ENCODE peak calls at places on chromosome 11, in nine cellular contexts. L is stimulated activated CD4-positive, alpha-beta T cell treated with anti-CD3 and anti-CD28 coated beads, Interleukin-15, amount 100 ng/mL, for 1 hour; T is NCI-H460; A is renal cortical epithelial cell; B is posterior cingulate gyrus; V is activated effector memory CD4-positive, alpha-beta T cell treated with Interleukin-2 at 50 U/mL for 16 hours; C is activated CD8-positive, alpha-beta memory T cell treated with anti-CD3 and anti-CD28 coated beads for 48 hours; O is D341Med; R is stromal cell of bone marrow. K is an unnamed sample.

GRCh38 chr11:104891135-104891534 is 7.1 kb downstream of the CASP12 start:
- DNase-seq in C (no peak), T (no peak), A (no peak), V (no peak), L (no peak), B (no peak), R (no peak), O (no peak), K (no peak)

GRCh38 chr11:120547871-120548681 is 36.5 kb downstream of the GRIK4 start:
- DNase-seq in O (peak), C (no peak), A (peak), V (no peak), L (no peak), R (peak), T (no peak), B (peak), K (peak)

GRCh38 chr11:12968836-12969235 is 40.3 kb upstream of the RASSF10 start:
- DNase-seq in R (no peak), L (no peak), O (no peak), T (no peak), B (no peak), A (peak), V (no peak), C (no peak), K (no peak)

GRCh38 chr11:2093575-2094353 is 45.4 kb downstream of the IGF2 start:
- DNase-seq in V (no peak), T (no peak), B (no peak), A (no peak), C (no peak), R (peak), O (no peak), L (no peak), K (no peak)

GRCh38 chr11:60959445-60959844 is 7.5 kb upstream of the SLC15A3 start:
- DNase-seq in T (no peak), B (no peak), V (no peak), R (no peak), C (no peak), O (no peak), A (no peak), L (no peak), K (no peak)

GRCh38 chr11:119919656-119920055 is 190.7 kb upstream of the NECTIN1 start:
- DNase-seq in L (no peak), R (no peak), T (no peak), O (no peak), B (no peak), V (no peak), A (no peak), C (no peak), K (no peak)

GRCh38 chr11:1747753-1748466 is 2.5 kb downstream of the IFITM10 start:
- DNase-seq in L (no peak), A (no peak), C (no peak), R (no peak), T (no peak), V (no peak), O (peak), B (peak), K (no peak)

GRCh38 chr11:113647856-113648255 is 58.3 kb downstream of the TMPRSS5 start:
- DNase-seq in V (no peak), A (no peak), B (no peak), L (no peak), T (no peak), O (no peak), C (no peak), R (no peak), K (no peak)

GRCh38 chr11:69129647-69130046 is 26.1 kb upstream of the SMIM38 start:
- DNase-seq in R (no peak), O (no peak), B (no peak), A (no peak), T (no peak), C (no peak), V (no peak), L (no peak), K (no peak)

GRCh38 chr11:67698247-67698646 is 23.8 kb upstream of the ALDH3B2 start:
- DNase-seq in R (no peak), L (no peak), A (no peak), T (no peak), B (no peak), V (no peak), O (no peak), C (no peak), K (peak)

GRCh38 chr11:15819679-15820286 is 536.6 kb downstream of the SOX6 start:
- DNase-seq in V (peak), A (peak), R (no peak), L (peak), C (no peak), B (peak), O (peak), T (peak), K (peak)

GRCh38 chr11:59247535-59248227 is 35.0 kb upstream of the MPEG1 start:
- DNase-seq in V (no peak), T (peak), O (no peak), L (no peak), R (peak), A (no peak), B (no peak), C (no peak), K (no peak)

GRCh38 chr11:115653926-115654325 is 149.7 kb upstream of the CADM1 start:
- DNase-seq in R (no peak), L (no peak), O (no peak), B (no peak), A (no peak), C (no peak), T (no peak), V (no peak), K (no peak)

GRCh38 chr11:31863170-31863929 is 52.2 kb upstream of the PAX6 start:
- DNase-seq in C (no peak), A (no peak), V (no peak), T (no peak), L (no peak), O (no peak), B (no peak), R (no peak), K (no peak)

GRCh38 chr11:2437516-2437915 is 6.8 kb downstream of the TRPM5 start:
- DNase-seq in T (no peak), O (no peak), A (no peak), L (no peak), V (no peak), C (no peak), B (no peak), R (no peak), K (no peak)

GRCh38 chr11:83007477-83007876 is 64.2 kb downstream of the RAB30 start:
- DNase-seq in T (no peak), C (no peak), B (no peak), R (no peak), A (no peak), V (no peak), L (no peak), O (no peak), K (no peak)

GRCh38 chr11:101429708-101430107 is 154.1 kb downstream of the TRPC6 start:
- DNase-seq in T (no peak), V (no peak), L (no peak), O (no peak), R (no peak), B (no peak), A (no peak), C (no peak), K (no peak)

GRCh38 chr11:43987384-43988039 is 45.1 kb downstream of the C11orf96 start:
- DNase-seq in A (peak), R (peak), O (no peak), C (no peak), T (no peak), B (no peak), L (no peak), V (no peak), K (peak)

GRCh38 chr11:119729581-119730346 is 764 bp upstream of the NECTIN1 start:
- DNase-seq in O (no peak), A (peak), C (no peak), V (no peak), B (no peak), L (no peak), T (no peak), R (peak), K (no peak)

GRCh38 chr11:16195659-16196058 is 160.7 kb downstream of the SOX6 start:
- DNase-seq in A (no peak), O (no peak), V (no peak), T (no peak), B (no peak), R (no peak), L (no peak), C (no peak), K (no peak)

GRCh38 chr11:57638005-57638760 is 11.5 kb downstream of the YPEL4 start:
- DNase-seq in R (peak), L (no peak), O (peak), C (no peak), T (peak), A (peak), V (no peak), B (peak), K (no peak)

GRCh38 chr11:64758330-64759079 is 1.3 kb downstream of the PYGM start:
- DNase-seq in B (no peak), C (no peak), R (no peak), L (no peak), V (no peak), T (no peak), O (peak), A (no peak), K (peak)

GRCh38 chr11:1523779-1524178 is 37.2 kb upstream of the MOB2 start:
- DNase-seq in O (no peak), R (no peak), T (no peak), B (no peak), L (no peak), V (no peak), C (no peak), A (no peak), K (no peak)

GRCh38 chr11:73410627-73411026 is 34.4 kb downstream of the RELT start:
- DNase-seq in T (no peak), C (no peak), R (no peak), L (no peak), O (no peak), A (no peak), B (no peak), V (no peak), K (no peak)

GRCh38 chr11:30016588-30017363 is at the start of gene KCNA4:
- DNase-seq in B (peak), C (no peak), O (peak), T (no peak), A (no peak), R (peak), L (no peak), V (no peak), K (peak)

GRCh38 chr11:88384678-88385015 is 47.1 kb upstream of the CTSC start:
- DNase-seq in O (no peak), V (no peak), C (no peak), B (no peak), A (peak), L (no peak), T (no peak), R (no peak), K (no peak)

GRCh38 chr11:73040046-73040445 is 102.1 kb downstream of the FCHSD2 start:
- DNase-seq in L (no peak), B (peak), O (peak), A (no peak), R (no peak), V (no peak), C (no peak), T (no peak), K (no peak)

GRCh38 chr11:126277780-126278179 is 5.1 kb upstream of the TIRAP start:
- DNase-seq in O (no peak), B (no peak), C (no peak), V (no peak), R (no peak), L (no peak), T (no peak), A (no peak), K (no peak)

GRCh38 chr11:94649925-94650623 is 82.9 kb downstream of the PIWIL4 start:
- DNase-seq in C (no peak), B (no peak), A (peak), V (no peak), L (no peak), T (no peak), O (no peak), R (no peak), K (no peak)

GRCh38 chr11:105942951-105943350 is 79.1 kb downstream of the MSANTD4 start:
- DNase-seq in C (no peak), T (no peak), B (no peak), R (no peak), A (no peak), O (no peak), L (no peak), V (no peak), K (no peak)

GRCh38 chr11:69307421-69307820 is 13.5 kb downstream of the MYEOV start:
- DNase-seq in R (no peak), V (no peak), A (no peak), O (no peak), C (no peak), T (no peak), B (no peak), L (no peak), K (no peak)

GRCh38 chr11:70544774-70545625 is 146.7 kb downstream of the CTTN start:
- DNase-seq in B (no peak), R (no peak), L (no peak), T (no peak), C (no peak), V (no peak), A (peak), O (no peak), K (peak)